ENCODE peak calls at places on chromosomes 13 and 19, in five cellular contexts. A is mesendoderm, H is H1, L is IMR-90, R is neuronal stem cell. C is an unnamed sample. For H3K4me1, the result is how much of the 10 kb centered on the place peaks cover.

GRCh38 chr19:38093154-38093553 is 130.9 kb downstream of the DPF1 start:
- DNase-seq in A (no peak), H (no peak), L (no peak), R (no peak), C (no peak)

GRCh38 chr19:14248578-14249011 is 42.6 kb upstream of the ADGRL1 start:
- DNase-seq in A (peak), H (no peak), L (no peak), R (peak), C (peak)

GRCh38 chr13:33259296-33259695 is 26.3 kb downstream of the STARD13 start:
- DNase-seq in A (peak), H (no peak), L (no peak), R (no peak), C (no peak)

GRCh38 chr19:31502536-31503170 is 153.4 kb upstream of the TSHZ3 start:
- DNase-seq in A (no peak), H (peak), L (no peak), R (no peak), C (no peak)

GRCh38 chr13:105991622-105992254 is 543.7 kb downstream of the EFNB2 start:
- DNase-seq in A (peak), H (no peak), L (peak), R (no peak), C (no peak)

GRCh38 chr19:13974073-13974472 is 21.8 kb downstream of the DCAF15 start:
- DNase-seq in A (peak), H (peak), L (no peak), R (peak), C (peak)

GRCh38 chr19:56139847-56140582 is 1.1 kb upstream of the ZNF444 start:
- DNase-seq in A (no peak), H (no peak), L (no peak), R (no peak), C (no peak)

GRCh38 chr19:57348136-57348535 is 2.9 kb upstream of the ZNF304 start:
- DNase-seq in A (no peak), H (no peak), L (peak), R (no peak), C (no peak)

GRCh38 chr19:39409886-39410619 is 2.4 kb upstream of the PLEKHG2 start:
- DNase-seq in A (peak), H (peak), L (no peak), R (no peak), C (no peak)

GRCh38 chr19:10968527-10969081 is 7.8 kb downstream of the SMARCA4 start:
- DNase-seq in A (no peak), H (no peak), L (no peak), R (no peak), C (no peak)

GRCh38 chr19:54955356-54955755 is 8.0 kb upstream of the NLRP7 start:
- DNase-seq in A (no peak), H (no peak), L (no peak), R (no peak), C (no peak)

GRCh38 chr13:96020941-96021340 is 32.3 kb downstream of the UGGT2 start:
- DNase-seq in A (peak), H (no peak), L (no peak), R (no peak), C (no peak)

GRCh38 chr13:51816604-51817254 is 12.8 kb upstream of the DHRS12 start:
- DNase-seq in A (no peak), H (no peak), L (no peak), R (no peak), C (no peak)

GRCh38 chr19:29524201-29524911 is 1.4 kb upstream of the VSTM2B start:
- DNase-seq in A (peak), H (no peak), L (no peak), R (peak), C (peak)

DNA sequence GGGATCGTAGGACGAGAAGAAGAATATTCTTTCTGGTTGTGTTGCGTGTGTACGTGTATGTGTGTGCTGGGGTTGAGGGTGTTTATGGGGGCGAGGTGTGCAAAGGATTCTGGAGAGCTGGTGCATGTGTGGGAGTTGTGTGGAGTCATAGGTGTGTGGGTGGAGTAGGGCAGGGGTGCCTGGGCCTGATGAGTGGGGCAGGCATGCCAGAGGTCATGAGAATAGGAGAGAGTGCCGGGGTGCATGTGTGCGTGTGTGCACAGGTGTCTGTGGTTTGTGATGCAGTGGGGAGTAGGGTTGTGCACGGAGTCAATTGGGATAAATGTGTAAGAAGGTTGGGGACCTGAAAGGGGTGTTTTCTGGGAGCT is 649 bp downstream of the TMEM91 start:
- DNase-seq in A (no peak), H (no peak), L (no peak), R (no peak), C (no peak)
- H3K4ac ChIP-seq in A (no peak), H (no peak), L (peak), R (no peak), C (no peak)

GRCh38 chr13:112219753-112220152 is 152.8 kb downstream of the SOX1 start:
- DNase-seq in A (no peak), H (no peak), L (no peak), R (no peak), C (no peak)

GRCh38 chr13:112220296-112220875 is 153.4 kb downstream of the SOX1 start:
- DNase-seq in A (no peak), H (no peak), L (no peak), R (no peak), C (no peak)

GRCh38 chr13:112225429-112226090 is 150.6 kb upstream of the SPACA7 start:
- DNase-seq in A (no peak), H (no peak), L (no peak), R (no peak), C (no peak)

GRCh38 chr13:112220925-112221324 is 154.0 kb downstream of the SOX1 start:
- DNase-seq in A (no peak), H (no peak), L (no peak), R (no peak), C (no peak)

DNA sequence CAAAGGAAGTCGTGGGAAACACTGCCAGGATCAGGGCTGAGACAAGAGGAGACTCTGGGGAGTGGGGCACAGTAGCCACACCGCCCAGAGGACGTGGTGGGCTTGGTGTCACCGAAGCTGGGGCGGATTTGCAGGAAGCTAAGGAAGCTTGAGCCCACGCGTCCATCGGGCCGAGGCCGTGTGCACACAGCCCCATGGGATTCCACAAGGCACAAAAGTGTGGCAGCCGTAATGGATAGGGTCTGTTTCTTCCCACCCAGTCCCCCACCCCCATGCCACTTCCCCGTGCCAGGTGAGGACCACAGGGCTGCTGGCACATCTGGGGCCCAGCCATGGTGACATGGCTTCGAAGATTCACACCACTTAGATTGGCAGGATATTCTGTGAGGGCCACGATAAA is 153.2 kb upstream of the SPACA7 start:
- DNase-seq in A (no peak), H (no peak), L (no peak), R (no peak), C (no peak)
- H3K4me1 ChIP-seq in A (under half), H (under half), L (under half), R (under half), C (under half)

DNA sequence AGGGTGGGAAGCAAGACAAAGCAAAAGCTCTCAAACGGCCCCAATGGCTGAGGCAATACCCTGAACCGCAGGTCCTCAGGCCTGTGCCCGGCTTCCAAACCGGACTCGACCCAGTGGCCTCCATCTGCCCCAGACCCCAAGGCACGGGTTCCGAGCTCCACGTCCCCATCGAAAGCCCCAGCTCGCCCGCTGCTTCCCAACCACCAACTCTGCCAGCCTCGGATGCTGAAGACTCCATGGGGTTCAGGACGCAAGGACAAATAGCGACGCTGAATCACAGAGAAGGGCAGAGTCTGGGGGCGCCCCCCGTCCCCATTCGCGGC is 559 bp downstream of the POLR2E start:
- DNase-seq in A (no peak), H (no peak), L (no peak), R (no peak), C (no peak)
- H4K8ac ChIP-seq in A (no peak), H (peak), L (no peak), R (no peak), C (no peak)

GRCh38 chr13:91105270-91105669 is 242.2 kb upstream of the MIR17HG start:
- DNase-seq in A (no peak), H (no peak), L (no peak), R (no peak), C (no peak)
- H3K4ac ChIP-seq in A (no peak), H (no peak), L (no peak), R (no peak), C (no peak)

DNA sequence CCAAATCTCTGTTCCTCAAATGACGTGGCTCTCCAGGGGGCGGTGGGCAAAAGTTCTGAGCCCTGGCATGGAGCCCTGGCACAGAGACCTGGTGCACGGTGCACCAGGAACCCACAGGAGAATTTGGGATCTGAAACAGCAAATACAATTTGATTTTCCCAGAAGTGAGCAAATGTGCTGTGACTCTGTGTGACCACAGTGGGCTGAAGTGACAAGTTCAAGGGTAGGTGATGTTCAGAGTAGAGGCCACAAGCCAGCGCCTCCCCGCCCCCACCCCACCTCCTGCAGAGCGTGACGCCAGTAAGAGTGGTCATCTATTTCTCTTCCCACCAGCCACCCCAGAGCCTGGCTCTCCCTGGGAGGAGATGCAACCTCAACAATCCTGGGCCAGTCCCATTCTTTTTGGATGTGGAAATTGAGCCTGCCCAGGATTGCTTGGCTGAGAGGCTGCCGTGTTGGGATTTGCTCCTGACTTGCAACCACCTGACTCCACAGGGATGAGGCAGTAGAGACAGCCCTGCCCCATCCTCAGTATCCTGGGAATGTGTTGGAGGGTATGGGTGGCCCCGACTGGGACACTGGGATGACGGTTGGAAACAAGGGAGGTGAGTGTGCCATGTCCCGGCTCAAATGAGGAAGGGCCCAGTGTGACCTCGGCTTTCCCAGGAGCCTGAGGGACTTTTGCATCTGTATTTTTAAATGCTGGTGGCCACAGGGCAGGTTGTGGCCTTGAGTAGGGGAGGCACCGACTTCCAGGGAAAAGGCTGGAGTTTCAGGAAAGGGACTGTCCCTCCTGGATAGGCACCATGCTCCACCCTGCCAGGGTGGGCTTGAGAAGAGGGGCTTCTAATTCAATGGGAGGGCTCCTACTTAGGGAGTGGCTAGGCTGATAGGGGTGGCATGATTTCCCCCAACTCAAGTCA is 11.0 kb upstream of the BCL3 start:
- DNase-seq in A (no peak), H (no peak), L (peak), R (no peak), C (peak)
- H3K4me1 ChIP-seq in A (under half), H (under half), L (under half), R (under half), C (under half)